ENCODE peak calls at places on chromosomes 4 and X, in four cellular contexts. J is A549; W is aorta; L is CD8-positive, alpha-beta T cell. P is an unnamed sample.
A peak's percentile ranks its signal among the peaks of the same experiment; 100 is the strongest.

GRCh38 chr4:71814433-71814832 is 30.6 kb upstream of the GC start:
- ATAC-seq in J (no peak), W (no peak), L (no peak), P (peak; percentile 31)

GRCh38 chr4:4869731-4870483 is 10.4 kb downstream of the MSX1 start:
- ATAC-seq in J (no peak), W (peak; percentile 17), L (no peak), P (no peak)

GRCh38 chrX:27391601-27392000 is 71.5 kb downstream of the PPP4R3C start:
- ATAC-seq in J (no peak), W (no peak), L (no peak), P (no peak)

GRCh38 chrX:37349131-37350033 is at the start of gene PRRG1:
- ATAC-seq in J (peak; percentile 96), W (peak; percentile 93), L (no peak), P (peak; percentile 85)

GRCh38 chrX:118156254-118156952 is 39.8 kb upstream of the KLHL13 start:
- ATAC-seq in J (no peak), W (no peak), L (no peak), P (no peak)

GRCh38 chr4:115424852-115425251 is 311.4 kb upstream of the NDST4 start:
- ATAC-seq in J (no peak), W (no peak), L (no peak), P (no peak)

GRCh38 chr4:6716958-6717655 is 1.1 kb downstream of the BLOC1S4 start:
- ATAC-seq in J (no peak), W (no peak), L (no peak), P (no peak)

GRCh38 chrX:96006281-96006680 is 678.4 kb upstream of the DIAPH2 start:
- ATAC-seq in J (no peak), W (no peak), L (no peak), P (no peak)

GRCh38 chrX:17187301-17187836 is 187.6 kb upstream of the NHS start:
- ATAC-seq in J (no peak), W (no peak), L (no peak), P (peak; percentile 31)

GRCh38 chr4:175998782-175999181 is 66.9 kb upstream of the WDR17 start:
- ATAC-seq in J (no peak), W (no peak), L (no peak), P (no peak)

GRCh38 chrX:1427756-1428155 is 25.0 kb downstream of the ASMTL start:
- ATAC-seq in J (no peak), W (no peak), L (no peak), P (no peak)

GRCh38 chrX:131671714-131672113 is 127.8 kb downstream of the OR13H1 start:
- ATAC-seq in J (no peak), W (peak; percentile 54), L (no peak), P (no peak)

GRCh38 chr4:52877694-52878093 is 15.6 kb downstream of the RASL11B start:
- ATAC-seq in J (no peak), W (no peak), L (no peak), P (no peak)

GRCh38 chr4:15681067-15681371 is 608 bp upstream of the FAM200B start:
- ATAC-seq in J (no peak), W (no peak), L (peak; percentile 48), P (no peak)

GRCh38 chrX:1466971-1467561 is 14.4 kb upstream of the ASMTL start:
- ATAC-seq in J (no peak), W (no peak), L (no peak), P (no peak)

GRCh38 chr4:144185086-144185485 is 44.6 kb upstream of the GYPA start:
- ATAC-seq in J (no peak), W (no peak), L (no peak), P (no peak)

GRCh38 chrX:15874672-15875071 is 20.1 kb upstream of the AP1S2 start:
- ATAC-seq in J (no peak), W (no peak), L (no peak), P (no peak)

GRCh38 chr4:38819569-38819968 is 15.0 kb upstream of the TLR1 start:
- ATAC-seq in J (no peak), W (no peak), L (no peak), P (no peak)

GRCh38 chr4:17762705-17763104 is 18.7 kb downstream of the FAM184B start:
- ATAC-seq in J (no peak), W (no peak), L (no peak), P (no peak)

GRCh38 chr4:112231779-112232713 is at the start of gene AP1AR:
- ATAC-seq in J (peak; percentile 83), W (peak; percentile 91), L (peak; percentile 58), P (peak; percentile 76)

GRCh38 chrX:118152721-118153120 is 36.1 kb upstream of the KLHL13 start:
- ATAC-seq in J (no peak), W (no peak), L (no peak), P (no peak)

GRCh38 chrX:23898412-23898959 is 9.3 kb downstream of the APOO start:
- ATAC-seq in J (no peak), W (no peak), L (no peak), P (no peak)

P was measured in gastroesophageal sphincter.